ENCODE peak calls at places on chromosomes 12 and 14, in ten cellular contexts. K is cardiac muscle cell; D is thoracic aorta; A is BE2C; J is lower lobe of right lung; S is CD8-positive, alpha-beta T cell; N is body of pancreas; O is hepatocyte; B is Peyer's patch; L is PC-3. V is an unnamed sample.

GRCh38 chr12:47394070-47394469 is 311.8 kb downstream of the RPAP3 start:
- DNase-seq in K (no peak), D (no peak), A (no peak), J (no peak), S (no peak), N (no peak), O (no peak), B (no peak), L (no peak), V (no peak)

GRCh38 chr14:95248422-95248821 is 71.3 kb downstream of the CLMN start:
- DNase-seq in K (no peak), D (no peak), A (no peak), J (no peak), S (no peak), N (no peak), O (no peak), B (no peak), L (no peak), V (no peak)

GRCh38 chr14:100654814-100655795 is 67.9 kb upstream of the BEGAIN start:
- DNase-seq in K (peak; percentile 60), D (no peak), A (peak; percentile 56), J (peak; percentile 62), S (peak; percentile 49), N (peak; percentile 68), O (peak; percentile 78), B (peak; percentile 76), L (peak; percentile 56), V (peak; percentile 34)

GRCh38 chr14:51581017-51581881 is 70.5 kb upstream of the FRMD6 start:
- DNase-seq in K (no peak), D (no peak), A (no peak), J (no peak), S (no peak), N (no peak), O (peak; percentile 33), B (no peak), L (peak; percentile 92), V (no peak)

GRCh38 chr12:27176765-27177164 is 67.3 kb upstream of the STK38L start:
- DNase-seq in K (no peak), D (no peak), A (no peak), J (no peak), S (no peak), N (no peak), O (no peak), B (no peak), L (peak; percentile 94), V (no peak)

GRCh38 chr14:76434220-76434619 is 58.3 kb downstream of the ESRRB start:
- DNase-seq in K (no peak), D (no peak), A (no peak), J (no peak), S (no peak), N (no peak), O (no peak), B (no peak), L (no peak), V (no peak)

GRCh38 chr14:96574633-96575191 is 72.5 kb downstream of the PAPOLA start:
- DNase-seq in K (no peak), D (no peak), A (no peak), J (no peak), S (no peak), N (no peak), O (no peak), B (no peak), L (peak; percentile 42), V (peak; percentile 22)

GRCh38 chr14:56862843-56863242 is 52.6 kb upstream of the OTX2 start:
- DNase-seq in K (no peak), D (no peak), A (no peak), J (no peak), S (no peak), N (no peak), O (no peak), B (no peak), L (no peak), V (no peak)

GRCh38 chr14:22629357-22629756 is 14.8 kb downstream of the OR6J1 start:
- DNase-seq in K (no peak), D (no peak), A (no peak), J (no peak), S (no peak), N (no peak), O (no peak), B (no peak), L (no peak), V (no peak)

GRCh38 chr14:22634233-22634632 is 9.9 kb downstream of the OR6J1 start:
- DNase-seq in K (no peak), D (no peak), A (no peak), J (no peak), S (no peak), N (no peak), O (no peak), B (no peak), L (no peak), V (no peak)

GRCh38 chr14:22630066-22630465 is 14.1 kb downstream of the OR6J1 start:
- DNase-seq in K (no peak), D (no peak), A (no peak), J (no peak), S (no peak), N (no peak), O (no peak), B (no peak), L (no peak), V (no peak)

GRCh38 chr14:22627506-22628263 is 16.5 kb downstream of the OR6J1 start:
- DNase-seq in K (no peak), D (no peak), A (no peak), J (no peak), S (no peak), N (no peak), O (no peak), B (no peak), L (no peak), V (no peak)

GRCh38 chr14:22630486-22630885 is 13.7 kb downstream of the OR6J1 start:
- DNase-seq in K (no peak), D (no peak), A (no peak), J (no peak), S (no peak), N (no peak), O (no peak), B (no peak), L (no peak), V (no peak)
- H3K9me3 ChIP-seq in K (no peaks in the 10 kb centered on the region), D (no peaks in the 10 kb centered on the region), A (no peaks in the 10 kb centered on the region), J (no peaks in the 10 kb centered on the region), S (no peaks in the 10 kb centered on the region), N (no peaks in the 10 kb centered on the region), O (no peaks in the 10 kb centered on the region), B (no peaks in the 10 kb centered on the region), L (no peaks in the 10 kb centered on the region), V (peaks cover 11% of the 10 kb centered on the region)

GRCh38 chr14:103061482-103061976 is 4.2 kb upstream of the CDC42BPB start:
- DNase-seq in K (no peak), D (no peak), A (no peak), J (no peak), S (no peak), N (no peak), O (no peak), B (peak; percentile 9), L (no peak), V (no peak)

GRCh38 chr14:103064978-103065377 is 7.6 kb upstream of the CDC42BPB start:
- DNase-seq in K (no peak), D (no peak), A (no peak), J (no peak), S (no peak), N (no peak), O (no peak), B (peak; percentile 22), L (no peak), V (no peak)

GRCh38 chr14:103066399-103066798 is 9.1 kb upstream of the CDC42BPB start:
- DNase-seq in K (no peak), D (no peak), A (no peak), J (no peak), S (no peak), N (peak; percentile 45), O (no peak), B (peak; percentile 31), L (peak; percentile 24), V (no peak)

GRCh38 chr14:103065861-103066260 is 8.5 kb upstream of the CDC42BPB start:
- DNase-seq in K (no peak), D (no peak), A (no peak), J (no peak), S (no peak), N (no peak), O (no peak), B (peak; percentile 19), L (no peak), V (no peak)

DNA sequence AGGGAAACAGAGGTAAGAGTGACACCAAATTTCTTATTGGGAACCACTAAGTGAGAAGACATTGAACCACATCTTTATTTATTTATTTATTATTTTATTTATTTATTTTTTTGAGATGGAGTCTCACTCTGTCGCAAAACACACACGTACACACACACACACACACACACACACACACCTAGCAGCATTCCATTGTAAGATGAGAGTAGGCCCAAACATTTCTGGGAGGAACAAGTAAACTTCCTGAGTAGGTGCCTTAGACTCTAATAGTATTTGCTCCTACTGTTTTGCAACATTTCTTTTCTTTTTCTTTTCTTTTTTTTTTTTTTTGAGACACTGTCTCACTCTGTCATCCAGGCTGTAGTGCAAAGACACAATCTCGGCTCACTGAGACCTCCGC is 7.1 kb upstream of the CDC42BPB start:
- DNase-seq in K (no peak), D (no peak), A (no peak), J (no peak), S (no peak), N (no peak), O (no peak), B (no peak), L (no peak), V (no peak)
- H3K9me3 ChIP-seq in K (no peaks in the 10 kb centered on the region), D (no peaks in the 10 kb centered on the region), A (no peaks in the 10 kb centered on the region), J (no peaks in the 10 kb centered on the region), S (no peaks in the 10 kb centered on the region), N (no peaks in the 10 kb centered on the region), O (no peaks in the 10 kb centered on the region), B (no peaks in the 10 kb centered on the region), L (no peaks in the 10 kb centered on the region), V (peaks cover 4% of the 10 kb centered on the region)

DNA sequence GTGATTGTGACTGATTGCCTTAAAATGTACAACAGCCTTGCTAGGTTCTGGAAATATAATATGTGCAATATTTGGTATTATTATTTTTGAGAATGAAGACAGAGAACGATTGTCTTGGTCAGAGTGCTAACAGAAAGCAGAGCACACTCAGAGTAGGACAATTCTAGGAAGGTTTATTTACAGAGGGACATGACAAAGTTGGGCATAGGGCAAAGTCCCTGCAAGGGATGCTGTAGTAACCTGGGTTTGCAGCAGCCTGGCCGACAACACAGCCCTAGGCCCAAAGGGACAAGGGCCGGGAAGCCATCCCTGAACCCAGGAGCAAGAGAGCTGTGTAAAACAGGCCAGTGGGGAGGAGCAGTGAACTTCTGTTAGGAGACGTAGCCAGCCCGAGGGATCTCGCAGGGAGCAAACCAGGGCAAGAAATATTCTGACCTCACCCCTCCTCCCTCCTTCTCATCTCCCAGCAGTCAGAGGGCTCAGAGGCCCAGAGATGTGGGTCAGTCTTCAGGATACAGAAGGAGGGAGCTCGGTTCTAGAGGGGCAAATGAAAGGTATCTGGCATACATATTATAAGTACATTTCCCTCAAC is 51.0 kb upstream of the FERMT2 start:
- DNase-seq in K (no peak), D (no peak), A (no peak), J (no peak), S (no peak), N (no peak), O (no peak), B (no peak), L (no peak), V (no peak)
- H3K9me3 ChIP-seq in K (no peaks in the 10 kb centered on the region), D (no peaks in the 10 kb centered on the region), A (no peaks in the 10 kb centered on the region), J (no peaks in the 10 kb centered on the region), S (no peaks in the 10 kb centered on the region), N (no peaks in the 10 kb centered on the region), O (no peaks in the 10 kb centered on the region), B (no peaks in the 10 kb centered on the region), L (no peaks in the 10 kb centered on the region), V (no peaks in the 10 kb centered on the region)

DNA sequence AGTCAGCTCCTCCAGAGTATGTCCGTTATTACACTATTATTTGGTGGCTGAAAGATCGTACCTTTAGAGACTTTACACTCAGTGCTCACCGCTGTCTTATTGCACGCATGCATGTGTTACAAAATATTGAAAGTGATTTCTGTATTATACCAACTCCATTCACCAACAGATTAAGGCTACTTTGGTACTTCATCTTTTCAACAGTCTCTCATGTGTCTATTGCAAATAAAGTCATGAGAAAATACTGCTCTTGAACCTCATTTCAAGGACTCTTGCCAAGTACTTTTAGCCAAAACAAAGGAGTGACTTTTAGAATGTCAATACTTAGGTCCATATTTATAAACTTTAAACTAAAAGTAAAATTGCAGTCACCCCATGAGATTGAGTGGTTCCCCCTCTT is 503.6 kb downstream of the TMEM121 start:
- DNase-seq in K (no peak), D (no peak), A (no peak), J (no peak), S (no peak), N (no peak), O (no peak), B (no peak), L (no peak), V (no peak)
- H3K9me3 ChIP-seq in K (no peaks in the 10 kb centered on the region), D (no peaks in the 10 kb centered on the region), A (no peaks in the 10 kb centered on the region), J (no peaks in the 10 kb centered on the region), S (no peaks in the 10 kb centered on the region), N (no peaks in the 10 kb centered on the region), O (no peaks in the 10 kb centered on the region), B (no peaks in the 10 kb centered on the region), L (no peaks in the 10 kb centered on the region), V (no peaks in the 10 kb centered on the region)